ENCODE peak calls at places on chromosomes 7 and 10, in four cellular contexts. B is NCI-H1092, A is T follicular helper cell, R is HT-29. C is an unnamed sample.

GRCh38 chr7:84949067-84949466 is 237.8 kb downstream of the SEMA3D start:
- DNase-seq in A (no peak), R (no peak), B (no peak), C (no peak)

GRCh38 chr10:88830643-88831277 is 20.9 kb downstream of the ANKRD22 start:
- DNase-seq in R (no peak), A (no peak), B (no peak), C (no peak)

GRCh38 chr10:130459011-130459410 is 322.8 kb downstream of the GLRX3 start:
- DNase-seq in R (no peak), B (no peak), A (no peak), C (no peak)

GRCh38 chr7:46493196-46493595 is 572.1 kb upstream of the IGFBP3 start:
- DNase-seq in R (peak), B (no peak), A (no peak), C (no peak)

GRCh38 chr10:101781984-101782810 is 1.0 kb downstream of the NPM3 start:
- DNase-seq in A (no peak), R (no peak), B (no peak), C (no peak)

GRCh38 chr7:150901160-150902035 is 49.1 kb downstream of the AOC1 start:
- DNase-seq in A (no peak), B (peak), R (peak), C (no peak)

GRCh38 chr7:141551080-141551772 is at the start of gene AGK:
- DNase-seq in A (peak), B (peak), R (peak), C (peak)

GRCh38 chr7:22375359-22376048 is 18.6 kb upstream of the RAPGEF5 start:
- DNase-seq in A (no peak), R (no peak), B (no peak), C (no peak)

GRCh38 chr10:89102710-89103109 is 104.4 kb downstream of the CH25H start:
- DNase-seq in A (no peak), B (no peak), R (no peak), C (no peak)

GRCh38 chr7:475951-476441 is 43.6 kb downstream of the PDGFA start:
- DNase-seq in A (no peak), R (no peak), B (no peak), C (no peak)

GRCh38 chr7:21507627-21508343 is 35.1 kb upstream of the DNAH11 start:
- DNase-seq in B (no peak), A (no peak), R (peak), C (no peak)

GRCh38 chr7:30464231-30464660 is 14.3 kb downstream of the NOD1 start:
- DNase-seq in A (no peak), B (no peak), R (no peak), C (no peak)

GRCh38 chr7:25496394-25497103 is 268.3 kb upstream of the NPVF start:
- DNase-seq in B (peak), R (no peak), A (no peak), C (no peak)

GRCh38 chr10:15325243-15326002 is 45.7 kb downstream of the FAM171A1 start:
- DNase-seq in A (no peak), B (no peak), R (peak), C (peak)

GRCh38 chr10:13857465-13857864 is 270.7 kb downstream of the PRPF18 start:
- DNase-seq in R (no peak), A (no peak), B (no peak), C (no peak)

GRCh38 chr7:157459966-157460365 is 123.2 kb downstream of the DNAJB6 start:
- DNase-seq in A (no peak), B (no peak), R (no peak), C (no peak)

GRCh38 chr7:79458796-79459195 is 5.3 kb upstream of the MAGI2 start:
- DNase-seq in R (no peak), B (no peak), A (no peak), C (no peak)

GRCh38 chr10:28010821-28011220 is 11.9 kb upstream of the ODAD2 start:
- DNase-seq in A (no peak), B (no peak), R (no peak), C (no peak)

GRCh38 chr10:71727429-71728217 is 8.0 kb upstream of the C10orf105 start:
- DNase-seq in R (no peak), B (no peak), A (peak), C (no peak)

GRCh38 chr10:73589538-73590126 is 1.5 kb downstream of the USP54 start:
- DNase-seq in B (no peak), A (no peak), R (peak), C (no peak)

GRCh38 chr10:50536617-50537252 is 87.0 kb downstream of the SGMS1 start:
- DNase-seq in R (no peak), B (no peak), A (no peak), C (no peak)

GRCh38 chr10:11403116-11403515 is 208.3 kb downstream of the USP6NL start:
- DNase-seq in B (no peak), A (peak), R (no peak), C (no peak)

GRCh38 chr10:117167346-117168134 is 29.5 kb upstream of the VAX1 start:
- DNase-seq in R (no peak), A (no peak), B (no peak), C (no peak)

GRCh38 chr10:103872137-103872933 is 17.0 kb upstream of the SH3PXD2A start:
- DNase-seq in B (no peak), R (no peak), A (no peak), C (peak)

GRCh38 chr10:1256139-1256720 is 200.0 kb downstream of the WDR37 start:
- DNase-seq in A (no peak), B (no peak), R (no peak), C (no peak)

GRCh38 chr7:84207620-84208019 is 13.0 kb upstream of the SEMA3A start:
- DNase-seq in A (no peak), B (no peak), R (no peak), C (no peak)

GRCh38 chr7:24587853-24588252 is 14.6 kb downstream of the PALS2 start:
- DNase-seq in B (peak), R (peak), A (peak), C (no peak)

GRCh38 chr10:121089434-121089833 is 238.3 kb downstream of the WDR11 start:
- DNase-seq in B (no peak), A (no peak), R (no peak), C (no peak)

GRCh38 chr7:353746-354325 is 63.9 kb downstream of the FOXL3 start:
- DNase-seq in B (no peak), R (no peak), A (no peak), C (no peak)

GRCh38 chr7:132709971-132710567 is 133.8 kb upstream of the PLXNA4 start:
- DNase-seq in A (peak), R (peak), B (no peak), C (no peak)

GRCh38 chr7:14504134-14504533 is 398.4 kb downstream of the DGKB start:
- DNase-seq in B (no peak), A (no peak), R (no peak), C (no peak)

GRCh38 chr10:112526906-112527305 is 79.9 kb downstream of the VTI1A start:
- DNase-seq in B (no peak), R (no peak), A (no peak), C (no peak)

C was measured in epithelial cell of prostate.